ENCODE peak calls at places on chromosomes 3 and 15, in six cellular contexts. E is K562, N is A549, T is endothelial cell of umbilical vein, C is GM12878, I is HepG2. D is an unnamed sample.
A peak's percentile ranks its signal among the peaks of the same experiment; 100 is the strongest.

GRCh38 chr15:42059661-42060476 is 34.5 kb downstream of the PLA2G4D start:
- DNase-seq in T (peak; percentile 63), E (peak; percentile 78), I (peak; percentile 28), N (peak; percentile 48), C (no peak), D (peak; percentile 65)

GRCh38 chr15:33016405-33017024 is 178.0 kb downstream of the FMN1 start:
- DNase-seq in I (no peak), T (no peak), N (no peak), C (no peak), E (no peak), D (no peak)

GRCh38 chr3:56773588-56774330 is 28.0 kb downstream of the ARHGEF3 start:
- DNase-seq in I (no peak), E (no peak), T (no peak), C (no peak), N (no peak), D (no peak)

GRCh38 chr15:88613074-88613944 is 7.8 kb upstream of the AEN start:
- DNase-seq in T (no peak), I (no peak), E (no peak), C (no peak), N (no peak), D (no peak)

GRCh38 chr3:72423643-72424042 is 424.6 kb downstream of the SHQ1 start:
- DNase-seq in C (no peak), E (no peak), I (no peak), T (no peak), N (no peak), D (no peak)

GRCh38 chr15:42427429-42428223 is 63.3 kb downstream of the ZNF106 start:
- DNase-seq in C (no peak), I (no peak), N (no peak), T (no peak), E (no peak), D (no peak)

GRCh38 chr3:150945226-150945625 is 27.3 kb downstream of the CLRN1 start:
- DNase-seq in T (no peak), I (no peak), C (no peak), N (no peak), E (no peak), D (no peak)

GRCh38 chr3:95334461-95334860 is 1271.6 kb downstream of the NSUN3 start:
- DNase-seq in E (no peak), C (no peak), N (no peak), I (no peak), T (no peak), D (no peak)

GRCh38 chr3:16864610-16865313 is 20.0 kb upstream of the PLCL2 start:
- DNase-seq in C (no peak), N (peak; percentile 36), T (peak; percentile 88), I (peak; percentile 4), E (no peak), D (no peak)

GRCh38 chr3:146449584-146449983 is 19.8 kb downstream of the PLSCR2 start:
- DNase-seq in I (no peak), N (no peak), E (no peak), C (no peak), T (no peak), D (no peak)

GRCh38 chr3:171459942-171460225 is 321 bp downstream of the TNIK start:
- DNase-seq in C (no peak), E (no peak), T (no peak), N (no peak), I (no peak), D (no peak)

GRCh38 chr3:196504556-196504955 is 988 bp upstream of the RNF168 start:
- DNase-seq in C (no peak), E (no peak), N (no peak), T (no peak), I (no peak), D (no peak)

GRCh38 chr3:143001034-143001368 is 369 bp upstream of the U2SURP start:
- DNase-seq in N (no peak), C (no peak), T (no peak), E (no peak), I (no peak), D (no peak)

DNA sequence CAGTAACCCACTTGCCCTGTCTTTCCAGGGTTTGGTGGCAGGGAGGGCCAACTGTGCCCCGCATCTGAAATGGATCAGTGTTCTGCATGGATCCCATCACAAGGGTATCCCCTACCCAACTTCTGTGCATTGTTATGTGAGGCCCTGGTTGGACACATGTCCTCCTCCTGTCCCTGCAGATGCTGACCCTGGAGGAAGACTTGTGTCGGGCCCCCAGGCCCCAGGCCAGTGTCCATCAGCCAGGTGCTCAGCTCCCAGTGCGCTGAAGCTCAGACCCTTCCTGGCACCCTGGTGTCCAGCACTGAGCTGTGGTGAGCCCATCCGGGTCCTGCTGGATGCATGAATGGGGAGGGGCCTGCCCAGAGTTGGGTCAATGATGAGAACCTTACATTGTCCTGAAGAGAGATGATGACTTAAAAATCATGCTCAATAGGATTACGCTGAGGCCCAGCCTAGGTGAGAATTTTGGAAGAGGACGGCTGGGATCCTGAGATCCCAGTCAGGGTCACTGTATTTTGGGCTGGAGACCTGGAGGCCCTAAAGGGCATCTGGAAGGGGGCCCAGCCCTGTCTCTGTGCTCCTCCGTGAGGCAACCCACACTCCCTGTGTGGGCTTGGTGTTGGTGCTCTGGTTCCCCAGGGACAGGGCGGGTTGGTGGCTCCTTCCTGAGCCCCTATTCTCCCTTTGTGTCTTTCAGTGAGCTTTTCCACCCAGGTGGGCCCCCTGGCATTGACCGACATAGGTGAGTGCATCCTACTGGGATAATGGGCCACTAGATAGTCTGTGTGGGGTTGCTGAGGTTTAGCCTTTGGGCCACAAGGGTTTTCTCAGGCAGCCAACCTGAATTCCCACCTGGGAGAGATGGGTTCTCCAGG is 199.1 kb downstream of the UBE3A start:
- DNase-seq in E (no peak), C (no peak), N (no peak), T (no peak), I (no peak), D (no peak)
- TF ChIP-seq MYC in E (no peak), C (no peak), N (no peak), T (no peak), I (no peak), D (no peak)

GRCh38 chr3:181454451-181455027 is 257.2 kb upstream of the SOX2 start:
- DNase-seq in I (no peak), E (no peak), C (no peak), T (no peak), N (no peak), D (no peak)
- TF ChIP-seq CTCF in I (no peak), E (no peak), C (no peak), T (no peak), N (no peak), D (no peak)

GRCh38 chr15:26521142-26521541 is 251.7 kb downstream of the GABRB3 start:
- DNase-seq in C (no peak), I (no peak), E (no peak), N (no peak), T (no peak), D (no peak)
- TF ChIP-seq MAX in C (no peak), I (no peak), E (no peak), N (no peak), T (no peak), D (no peak)

GRCh38 chr15:57495554-57496235 is 96.0 kb upstream of the MYZAP start:
- DNase-seq in E (no peak), T (peak; percentile 70), I (no peak), N (no peak), C (no peak), D (no peak)
- TF ChIP-seq MYC in E (no peak), T (no peak), I (no peak), N (no peak), C (no peak), D (no peak)

DNA sequence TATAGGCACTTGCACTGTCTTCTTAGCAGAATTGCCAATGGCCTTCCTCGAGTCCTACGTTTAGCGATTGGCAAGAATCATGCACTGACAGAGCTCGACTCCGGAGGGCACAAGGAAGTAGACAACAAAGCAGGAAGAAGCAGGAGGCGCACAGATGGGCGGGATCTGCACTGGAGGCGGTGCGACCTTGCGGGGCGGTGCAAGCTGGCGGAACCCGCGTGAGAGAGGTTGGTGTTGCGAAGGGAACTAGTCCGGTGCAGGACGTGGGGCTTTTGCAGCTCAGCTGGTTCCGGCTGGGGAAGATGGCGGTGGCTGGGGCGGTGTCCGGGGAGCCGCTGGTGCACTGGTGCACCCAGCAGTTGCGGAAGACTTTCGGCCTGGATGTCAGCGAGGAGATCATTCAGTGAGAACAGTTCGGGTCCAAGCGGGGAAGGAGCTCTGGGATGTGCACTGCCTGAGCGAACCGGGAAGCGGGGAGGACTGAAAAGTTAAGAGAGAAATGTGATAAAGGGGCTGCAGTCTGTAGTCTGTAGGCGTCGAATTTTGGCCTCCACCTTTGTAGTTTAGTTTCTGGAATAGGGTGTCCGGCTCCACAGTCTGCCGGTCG is at the start of gene TRIP4:
- DNase-seq in T (peak; percentile 98), N (peak; percentile 100), C (peak; percentile 92), I (peak; percentile 93), E (peak; percentile 88), D (peak; percentile 98)
- TF ChIP-seq CTCF in T (no peak), N (peak; percentile 11), C (no peak), I (peak; percentile 61), E (peak; percentile 27), D (no peak)

DNA sequence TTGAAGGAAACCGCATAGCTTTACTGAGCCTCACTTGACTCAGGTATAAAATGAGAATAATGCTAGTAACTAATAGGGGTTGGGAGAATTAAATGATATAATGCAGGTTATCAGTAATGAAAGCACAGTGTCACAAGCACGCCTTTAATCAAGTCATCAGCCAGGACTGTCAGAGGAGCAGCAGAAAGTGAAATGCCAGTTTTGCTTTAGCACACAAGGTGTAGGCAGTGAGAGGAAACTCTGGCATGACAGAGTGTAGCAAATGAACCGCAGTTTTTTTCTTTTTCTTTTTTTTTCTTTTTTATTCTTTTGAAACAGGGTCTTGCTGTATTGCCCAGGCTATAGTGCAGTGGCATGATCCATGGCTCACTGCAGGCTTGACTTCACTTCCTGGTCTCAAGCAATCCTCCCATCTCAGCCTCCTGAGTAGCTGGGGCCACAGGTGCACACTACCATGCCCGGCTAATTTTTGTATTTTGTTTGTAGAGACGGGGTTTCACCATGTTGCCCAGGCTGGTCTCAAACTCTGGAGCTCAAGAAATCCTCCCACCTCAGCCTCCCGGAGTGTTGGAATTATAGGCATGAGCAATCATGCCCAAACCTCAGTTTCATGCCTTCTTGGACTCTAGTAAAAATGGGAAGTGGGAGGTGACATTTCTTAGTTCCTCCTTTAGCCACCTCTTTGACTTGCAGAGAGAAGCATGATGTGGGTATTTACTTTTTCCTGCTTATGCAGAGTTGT is 9.7 kb upstream of the SCAANT1 start:
- DNase-seq in C (peak; percentile 71), I (no peak), E (no peak), N (no peak), T (no peak), D (peak; percentile 82)
- TF ChIP-seq MAX in C (no peak), I (no peak), E (no peak), N (no peak), T (no peak), D (no peak)

DNA sequence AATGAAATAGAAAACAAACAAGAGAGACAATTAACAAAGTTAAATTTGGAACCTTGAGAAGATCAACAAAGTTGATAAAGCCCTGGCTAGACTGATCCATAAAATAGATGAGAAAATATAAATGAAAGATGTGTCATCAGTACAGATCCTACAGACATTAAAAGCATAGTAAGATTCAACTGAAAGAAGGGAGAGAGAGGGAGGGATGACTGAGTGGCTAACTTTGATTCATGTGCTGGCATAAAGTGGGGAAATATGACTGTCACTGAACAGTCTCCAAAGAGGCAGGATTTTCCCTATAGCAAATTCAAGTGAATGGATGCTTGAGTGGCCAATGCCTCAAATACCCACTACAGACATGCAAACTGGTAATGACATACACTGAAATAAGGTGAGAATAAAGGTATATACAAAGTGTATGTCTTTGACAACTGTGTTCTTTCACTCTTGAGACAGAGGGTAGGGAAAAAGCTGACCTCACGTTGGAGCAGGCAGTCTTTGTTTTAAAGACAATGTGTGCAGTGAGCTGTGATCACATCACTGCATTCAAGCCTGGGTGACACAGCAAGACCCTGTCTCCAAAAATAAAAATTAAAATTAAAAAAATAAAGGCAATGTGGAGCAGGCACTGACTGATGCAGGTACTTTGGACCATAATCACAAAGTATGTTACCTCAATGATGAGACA is 35.9 kb upstream of the CHD2 start:
- DNase-seq in C (no peak), I (no peak), N (no peak), E (no peak), T (no peak), D (no peak)
- TF ChIP-seq MYC in C (no peak), I (no peak), N (no peak), E (no peak), T (no peak), D (no peak)

GRCh38 chr3:106208979-106209378 is 340.2 kb upstream of the CBLB start:
- DNase-seq in E (no peak), N (peak; percentile 45), I (no peak), T (peak; percentile 6), C (no peak), D (no peak)
- TF ChIP-seq CTCF in E (no peak), N (peak; percentile 32), I (no peak), T (no peak), C (no peak), D (no peak)